ENCODE peak calls at places on chromosomes 13 and 19, in seven cellular contexts. One of them, this sample, is unnamed.

GRCh38 chr19:1736916-1737315 is 16.4 kb upstream of the ONECUT3 start:
- DNase-seq in trophoblast cell: no peak
- DNase-seq in IMR-90: no peak
- DNase-seq in H9: no peak
- DNase-seq in H1: no peak
- DNase-seq in mesendoderm: no peak
- DNase-seq in neuronal stem cell: no peak
- DNase-seq in this sample: no peak

GRCh38 chr13:98415326-98416070 is 161.4 kb downstream of the STK24 start:
- DNase-seq in H1: no peak
- DNase-seq in trophoblast cell: no peak
- DNase-seq in IMR-90: no peak
- DNase-seq in H9: no peak
- DNase-seq in mesendoderm: no peak
- DNase-seq in neuronal stem cell: no peak
- DNase-seq in this sample: no peak

GRCh38 chr13:91162180-91162579 is 185.3 kb upstream of the MIR17HG start:
- DNase-seq in trophoblast cell: no peak
- DNase-seq in H1: no peak
- DNase-seq in IMR-90: no peak
- DNase-seq in H9: no peak
- DNase-seq in neuronal stem cell: no peak
- DNase-seq in mesendoderm: peak; percentile 73
- DNase-seq in this sample: no peak

GRCh38 chr19:55692681-55693081 is 17.7 kb downstream of the EPN1 start:
- DNase-seq in H1: no peak
- DNase-seq in trophoblast cell: no peak
- DNase-seq in neuronal stem cell: no peak
- DNase-seq in mesendoderm: no peak
- DNase-seq in H9: no peak
- DNase-seq in IMR-90: no peak
- DNase-seq in this sample: no peak

GRCh38 chr13:94749162-94749561 is 36.8 kb upstream of the SOX21 start:
- DNase-seq in trophoblast cell: no peak
- DNase-seq in H9: no peak
- DNase-seq in neuronal stem cell: no peak
- DNase-seq in IMR-90: no peak
- DNase-seq in mesendoderm: no peak
- DNase-seq in H1: no peak
- DNase-seq in this sample: no peak

GRCh38 chr19:1251503-1252220 is 3.3 kb downstream of the MIDN start:
- DNase-seq in H9: no peak
- DNase-seq in H1: no peak
- DNase-seq in mesendoderm: peak; percentile 73
- DNase-seq in neuronal stem cell: no peak
- DNase-seq in IMR-90: no peak
- DNase-seq in trophoblast cell: peak; percentile 38
- DNase-seq in this sample: no peak

GRCh38 chr19:29576761-29577661 is 29.1 kb upstream of the POP4 start:
- DNase-seq in mesendoderm: no peak
- DNase-seq in IMR-90: peak; percentile 47
- DNase-seq in H9: peak; percentile 20
- DNase-seq in H1: no peak
- DNase-seq in neuronal stem cell: no peak
- DNase-seq in trophoblast cell: no peak
- DNase-seq in this sample: no peak

GRCh38 chr19:44753932-44754742 is 5.6 kb downstream of the BCL3 start:
- DNase-seq in H1: no peak
- DNase-seq in H9: peak; percentile 83
- DNase-seq in neuronal stem cell: no peak
- DNase-seq in mesendoderm: peak; percentile 69
- DNase-seq in IMR-90: peak; percentile 77
- DNase-seq in trophoblast cell: peak; percentile 65
- DNase-seq in this sample: peak; percentile 89

GRCh38 chr19:22945560-22945959 is 57.4 kb downstream of the ZNF728 start:
- DNase-seq in trophoblast cell: no peak
- DNase-seq in IMR-90: peak; percentile 16
- DNase-seq in neuronal stem cell: peak; percentile 5
- DNase-seq in H9: no peak
- DNase-seq in H1: no peak
- DNase-seq in mesendoderm: peak; percentile 40
- DNase-seq in this sample: peak; percentile 11

GRCh38 chr19:46787331-46788100 is 878 bp downstream of the SLC1A5 start:
- DNase-seq in neuronal stem cell: peak; percentile 52
- DNase-seq in H1: no peak
- DNase-seq in IMR-90: peak; percentile 63
- DNase-seq in trophoblast cell: peak; percentile 28
- DNase-seq in H9: peak; percentile 56
- DNase-seq in mesendoderm: peak; percentile 84
- DNase-seq in this sample: peak; percentile 79

GRCh38 chr19:13693933-13694332 is 70.4 kb upstream of the MRI1 start:
- DNase-seq in neuronal stem cell: no peak
- DNase-seq in H1: no peak
- DNase-seq in trophoblast cell: no peak
- DNase-seq in IMR-90: no peak
- DNase-seq in mesendoderm: no peak
- DNase-seq in H9: no peak
- DNase-seq in this sample: no peak

GRCh38 chr13:78909276-78909675 is 250.3 kb upstream of the OBI1 start:
- DNase-seq in H9: no peak
- DNase-seq in H1: no peak
- DNase-seq in mesendoderm: peak; percentile 91
- DNase-seq in IMR-90: no peak
- DNase-seq in trophoblast cell: no peak
- DNase-seq in neuronal stem cell: no peak
- DNase-seq in this sample: no peak

GRCh38 chr19:29014857-29015436 is 198.0 kb downstream of the UQCRFS1 start:
- DNase-seq in trophoblast cell: no peak
- DNase-seq in H9: peak; percentile 36
- DNase-seq in mesendoderm: peak; percentile 28
- DNase-seq in neuronal stem cell: no peak
- DNase-seq in H1: no peak
- DNase-seq in IMR-90: no peak
- DNase-seq in this sample: no peak

GRCh38 chr13:100513171-100513570 is 75.4 kb downstream of the GGACT start:
- DNase-seq in H9: no peak
- DNase-seq in H1: no peak
- DNase-seq in neuronal stem cell: no peak
- DNase-seq in mesendoderm: no peak
- DNase-seq in trophoblast cell: no peak
- DNase-seq in IMR-90: no peak
- DNase-seq in this sample: no peak

GRCh38 chr19:43784981-43785808 is 4.4 kb upstream of the KCNN4 start:
- DNase-seq in neuronal stem cell: peak; percentile 59
- DNase-seq in H9: peak; percentile 73
- DNase-seq in trophoblast cell: peak; percentile 84
- DNase-seq in H1: no peak
- DNase-seq in IMR-90: peak; percentile 67
- DNase-seq in mesendoderm: peak; percentile 84
- DNase-seq in this sample: peak; percentile 79

GRCh38 chr19:46073268-46073922 is 32.6 kb upstream of the IGFL4 start:
- DNase-seq in neuronal stem cell: no peak
- DNase-seq in H9: no peak
- DNase-seq in trophoblast cell: peak; percentile 56
- DNase-seq in mesendoderm: no peak
- DNase-seq in IMR-90: peak; percentile 5
- DNase-seq in H1: no peak
- DNase-seq in this sample: no peak

GRCh38 chr19:42282810-42283247 is 13.8 kb downstream of the CIC start:
- DNase-seq in H1: no peak
- DNase-seq in neuronal stem cell: no peak
- DNase-seq in mesendoderm: no peak
- DNase-seq in trophoblast cell: no peak
- DNase-seq in IMR-90: no peak
- DNase-seq in H9: no peak
- DNase-seq in this sample: no peak
- H3K4me1 ChIP-seq in H1: peaks cover 9% of the 10 kb centered on the region
- H3K4me1 ChIP-seq in neuronal stem cell: peaks cover 42% of the 10 kb centered on the region
- H3K4me1 ChIP-seq in mesendoderm: peaks cover 13% of the 10 kb centered on the region
- H3K4me1 ChIP-seq in trophoblast cell: peaks cover 42% of the 10 kb centered on the region
- H3K4me1 ChIP-seq in IMR-90: peaks cover 55% of the 10 kb centered on the region
- H3K4me1 ChIP-seq in H9: peaks cover 8% of the 10 kb centered on the region
- H3K4me1 ChIP-seq in this sample: peaks cover 64% of the 10 kb centered on the region

DNA sequence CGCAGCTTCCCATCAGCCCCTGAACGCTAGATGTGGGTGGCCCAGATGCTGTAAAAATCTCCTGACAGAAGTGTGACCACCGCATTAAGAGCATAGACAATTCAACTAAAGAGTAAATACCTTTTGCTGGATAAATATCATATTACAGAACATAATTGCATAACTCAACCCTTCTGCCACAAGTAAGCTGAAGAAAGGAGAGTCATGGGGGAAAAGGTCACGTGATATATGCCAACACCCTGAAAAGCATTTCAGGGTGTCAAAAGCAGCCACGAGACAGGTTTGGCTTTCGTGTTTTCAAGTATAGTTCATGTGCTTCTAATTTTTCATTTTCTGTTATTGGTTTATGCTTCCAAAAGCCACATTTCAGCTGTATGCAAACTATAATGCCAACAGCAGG is 71.3 kb downstream of the LHFPL6 start:
- DNase-seq in mesendoderm: no peak
- DNase-seq in trophoblast cell: no peak
- DNase-seq in neuronal stem cell: no peak
- DNase-seq in IMR-90: peak; percentile 32
- DNase-seq in H1: no peak
- DNase-seq in H9: no peak
- DNase-seq in this sample: peak; percentile 14
- H3K4me2 ChIP-seq in mesendoderm: no peak overlapping the region
- H3K4me2 ChIP-seq in trophoblast cell: no peak overlapping the region
- H3K4me2 ChIP-seq in neuronal stem cell: no peak overlapping the region
- H3K4me2 ChIP-seq in IMR-90: peak overlapping the region; percentile 60
- H3K4me2 ChIP-seq in H1: no peak overlapping the region
- H3K4me2 ChIP-seq in H9: no peak overlapping the region
- H3K4me2 ChIP-seq in this sample: no peak overlapping the region

GRCh38 chr13:92172191-92172590 is 773.8 kb downstream of the GPC5 start:
- DNase-seq in IMR-90: peak; percentile 3
- DNase-seq in trophoblast cell: no peak
- DNase-seq in neuronal stem cell: no peak
- DNase-seq in H9: no peak
- DNase-seq in mesendoderm: no peak
- DNase-seq in H1: no peak
- DNase-seq in this sample: no peak

GRCh38 chr13:92173254-92173653 is 774.8 kb downstream of the GPC5 start:
- DNase-seq in mesendoderm: no peak
- DNase-seq in H1: no peak
- DNase-seq in IMR-90: no peak
- DNase-seq in trophoblast cell: no peak
- DNase-seq in H9: no peak
- DNase-seq in neuronal stem cell: no peak
- DNase-seq in this sample: no peak

GRCh38 chr13:92175330-92175729 is 776.9 kb downstream of the GPC5 start:
- DNase-seq in mesendoderm: peak; percentile 44
- DNase-seq in H1: no peak
- DNase-seq in trophoblast cell: no peak
- DNase-seq in IMR-90: peak; percentile 62
- DNase-seq in H9: peak; percentile 34
- DNase-seq in neuronal stem cell: peak; percentile 14
- DNase-seq in this sample: peak; percentile 79
- H3K4ac ChIP-seq in mesendoderm: no peak overlapping the region
- H3K4ac ChIP-seq in H1: no peak overlapping the region
- H3K4ac ChIP-seq in trophoblast cell: no peak overlapping the region
- H3K4ac ChIP-seq in IMR-90: no peak overlapping the region
- H3K4ac ChIP-seq in H9: no peak overlapping the region
- H3K4ac ChIP-seq in neuronal stem cell: no peak overlapping the region
- H3K4ac ChIP-seq in this sample: no peak overlapping the region

DNA sequence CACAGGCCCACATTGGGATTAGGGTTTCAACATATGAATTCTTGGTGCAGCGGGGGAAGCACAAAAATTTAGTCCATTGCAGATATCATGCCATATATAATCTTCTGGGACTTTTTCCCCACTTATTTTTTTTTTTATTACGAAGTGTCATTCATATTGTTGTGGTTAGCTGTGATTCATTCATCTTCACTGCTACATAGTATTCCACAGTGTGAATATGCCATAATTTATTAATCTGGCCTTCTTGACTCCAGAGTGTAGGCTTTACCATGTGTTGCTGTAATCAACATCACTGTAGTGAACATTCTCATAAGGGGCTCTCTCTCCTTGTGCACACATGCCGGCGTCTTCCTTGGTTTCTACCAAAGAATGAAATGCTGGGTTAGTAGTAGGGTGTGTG is 53.4 kb upstream of the RGCC start:
- DNase-seq in neuronal stem cell: no peak
- DNase-seq in mesendoderm: no peak
- DNase-seq in trophoblast cell: peak; percentile 3
- DNase-seq in IMR-90: no peak
- DNase-seq in H1: no peak
- DNase-seq in H9: no peak
- DNase-seq in this sample: no peak
- H3K4me1 ChIP-seq in neuronal stem cell: no peaks in the 10 kb centered on the region
- H3K4me1 ChIP-seq in mesendoderm: no peaks in the 10 kb centered on the region
- H3K4me1 ChIP-seq in trophoblast cell: peaks cover 4% of the 10 kb centered on the region
- H3K4me1 ChIP-seq in IMR-90: no peaks in the 10 kb centered on the region
- H3K4me1 ChIP-seq in H1: no peaks in the 10 kb centered on the region
- H3K4me1 ChIP-seq in H9: peaks cover 1% of the 10 kb centered on the region
- H3K4me1 ChIP-seq in this sample: no peaks in the 10 kb centered on the region

GRCh38 chr19:35204799-35205732 is 23.5 kb downstream of the FAM187B start:
- DNase-seq in IMR-90: no peak
- DNase-seq in H9: peak; percentile 57
- DNase-seq in trophoblast cell: no peak
- DNase-seq in neuronal stem cell: no peak
- DNase-seq in H1: no peak
- DNase-seq in mesendoderm: no peak
- DNase-seq in this sample: no peak
- H3K4me2 ChIP-seq in IMR-90: no peak overlapping the region
- H3K4me2 ChIP-seq in H9: no peak overlapping the region
- H3K4me2 ChIP-seq in trophoblast cell: no peak overlapping the region
- H3K4me2 ChIP-seq in neuronal stem cell: no peak overlapping the region
- H3K4me2 ChIP-seq in H1: no peak overlapping the region
- H3K4me2 ChIP-seq in mesendoderm: no peak overlapping the region
- H3K4me2 ChIP-seq in this sample: no peak overlapping the region

DNA sequence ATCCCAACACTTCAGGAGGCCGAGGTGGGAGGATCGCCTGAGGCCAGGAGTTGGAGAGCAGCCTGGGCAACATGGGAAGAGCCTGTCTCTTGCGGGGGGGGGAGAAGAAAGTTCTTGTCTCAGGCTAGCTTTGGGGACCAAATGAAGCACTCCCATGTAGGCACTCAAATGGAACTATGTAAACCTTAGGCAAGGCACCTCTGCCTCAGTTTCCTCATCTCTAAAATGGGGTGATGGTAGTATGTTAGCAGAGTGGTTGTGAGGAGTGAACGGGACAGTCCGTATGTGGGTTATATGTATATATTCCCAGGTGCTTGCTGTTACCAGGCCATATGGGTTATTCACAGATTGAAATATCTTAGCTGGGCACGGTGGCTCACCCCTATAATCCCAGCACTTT is 6.5 kb upstream of the DLL3 start:
- DNase-seq in neuronal stem cell: no peak
- DNase-seq in H1: no peak
- DNase-seq in IMR-90: no peak
- DNase-seq in mesendoderm: no peak
- DNase-seq in trophoblast cell: no peak
- DNase-seq in H9: no peak
- DNase-seq in this sample: no peak
- H3K4ac ChIP-seq in neuronal stem cell: no peak overlapping the region
- H3K4ac ChIP-seq in H1: no peak overlapping the region
- H3K4ac ChIP-seq in IMR-90: no peak overlapping the region
- H3K4ac ChIP-seq in mesendoderm: no peak overlapping the region
- H3K4ac ChIP-seq in trophoblast cell: no peak overlapping the region
- H3K4ac ChIP-seq in H9: no peak overlapping the region
- H3K4ac ChIP-seq in this sample: no peak overlapping the region

GRCh38 chr19:58558066-58558622 is at the start of gene UBE2M:
- DNase-seq in mesendoderm: peak; percentile 62
- DNase-seq in trophoblast cell: no peak
- DNase-seq in IMR-90: no peak
- DNase-seq in H9: peak; percentile 66
- DNase-seq in neuronal stem cell: no peak
- DNase-seq in H1: no peak
- DNase-seq in this sample: peak; percentile 67
- H3K4me1 ChIP-seq in mesendoderm: peaks cover 9% of the 10 kb centered on the region
- H3K4me1 ChIP-seq in trophoblast cell: peaks cover 27% of the 10 kb centered on the region
- H3K4me1 ChIP-seq in IMR-90: peaks cover 32% of the 10 kb centered on the region
- H3K4me1 ChIP-seq in H9: no peaks in the 10 kb centered on the region
- H3K4me1 ChIP-seq in neuronal stem cell: peaks cover 28% of the 10 kb centered on the region
- H3K4me1 ChIP-seq in H1: no peaks in the 10 kb centered on the region
- H3K4me1 ChIP-seq in this sample: peaks cover 48% of the 10 kb centered on the region